ENCODE peak calls at places on chromosomes 5 and 9, in seven cellular contexts. One of them, this sample, is unnamed. For H3K4me1, the result is how much of the 10 kb centered on the place peaks cover.

GRCh38 chr9:131968632-131969031 is 111.0 kb downstream of the MED27 start:
- DNase-seq in suprapubic skin: no peak
- DNase-seq in endothelial cell of umbilical vein: no peak
- DNase-seq in GM23338: no peak
- DNase-seq in heart left ventricle: no peak
- DNase-seq in A549: no peak
- DNase-seq in body of pancreas: no peak
- DNase-seq in this sample: no peak

GRCh38 chr9:93086445-93087224 is 9.4 kb upstream of the CARD19 start:
- DNase-seq in body of pancreas: no peak
- DNase-seq in GM23338: no peak
- DNase-seq in endothelial cell of umbilical vein: no peak
- DNase-seq in suprapubic skin: peak
- DNase-seq in heart left ventricle: no peak
- DNase-seq in A549: no peak
- DNase-seq in this sample: no peak

GRCh38 chr9:121299467-121300282 is 31.7 kb downstream of the GSN start:
- DNase-seq in endothelial cell of umbilical vein: peak
- DNase-seq in suprapubic skin: peak
- DNase-seq in heart left ventricle: peak
- DNase-seq in GM23338: peak
- DNase-seq in body of pancreas: no peak
- DNase-seq in A549: no peak
- DNase-seq in this sample: peak

GRCh38 chr5:56588636-56589485 is 226.5 kb upstream of the MAP3K1 start:
- DNase-seq in suprapubic skin: peak
- DNase-seq in GM23338: peak
- DNase-seq in body of pancreas: peak
- DNase-seq in endothelial cell of umbilical vein: no peak
- DNase-seq in A549: no peak
- DNase-seq in heart left ventricle: peak
- DNase-seq in this sample: peak

GRCh38 chr5:141514330-141515111 is 25.6 kb downstream of the PCDHGC5 start:
- DNase-seq in GM23338: peak
- DNase-seq in suprapubic skin: no peak
- DNase-seq in A549: no peak
- DNase-seq in endothelial cell of umbilical vein: peak
- DNase-seq in body of pancreas: no peak
- DNase-seq in heart left ventricle: no peak
- DNase-seq in this sample: no peak

GRCh38 chr5:144427871-144428270 is 257.2 kb downstream of the KCTD16 start:
- DNase-seq in body of pancreas: no peak
- DNase-seq in suprapubic skin: no peak
- DNase-seq in GM23338: no peak
- DNase-seq in A549: no peak
- DNase-seq in endothelial cell of umbilical vein: no peak
- DNase-seq in heart left ventricle: no peak
- DNase-seq in this sample: no peak

GRCh38 chr5:38463634-38464521 is 92.6 kb downstream of the LIFR start:
- DNase-seq in GM23338: no peak
- DNase-seq in A549: peak
- DNase-seq in endothelial cell of umbilical vein: peak
- DNase-seq in body of pancreas: peak
- DNase-seq in heart left ventricle: no peak
- DNase-seq in suprapubic skin: no peak
- DNase-seq in this sample: no peak

GRCh38 chr5:157033071-157033583 is 25.8 kb downstream of the HAVCR1 start:
- DNase-seq in endothelial cell of umbilical vein: no peak
- DNase-seq in body of pancreas: no peak
- DNase-seq in A549: no peak
- DNase-seq in heart left ventricle: no peak
- DNase-seq in GM23338: no peak
- DNase-seq in suprapubic skin: no peak
- DNase-seq in this sample: no peak

GRCh38 chr9:35863583-35863982 is 6.6 kb downstream of the OR13J1 start:
- DNase-seq in suprapubic skin: no peak
- DNase-seq in endothelial cell of umbilical vein: no peak
- DNase-seq in GM23338: no peak
- DNase-seq in body of pancreas: no peak
- DNase-seq in heart left ventricle: no peak
- DNase-seq in A549: no peak
- DNase-seq in this sample: no peak

GRCh38 chr5:147892696-147893296 is 13.5 kb downstream of the C5orf46 start:
- DNase-seq in heart left ventricle: no peak
- DNase-seq in GM23338: peak
- DNase-seq in endothelial cell of umbilical vein: peak
- DNase-seq in A549: no peak
- DNase-seq in suprapubic skin: no peak
- DNase-seq in body of pancreas: peak
- DNase-seq in this sample: no peak

GRCh38 chr5:167072225-167072624 is 1219.2 kb upstream of the WWC1 start:
- DNase-seq in heart left ventricle: no peak
- DNase-seq in suprapubic skin: no peak
- DNase-seq in GM23338: no peak
- DNase-seq in endothelial cell of umbilical vein: no peak
- DNase-seq in A549: no peak
- DNase-seq in body of pancreas: no peak
- DNase-seq in this sample: no peak

GRCh38 chr9:72315510-72316287 is 49.3 kb downstream of the ZFAND5 start:
- DNase-seq in suprapubic skin: peak
- DNase-seq in heart left ventricle: no peak
- DNase-seq in endothelial cell of umbilical vein: no peak
- DNase-seq in GM23338: peak
- DNase-seq in A549: peak
- DNase-seq in body of pancreas: peak
- DNase-seq in this sample: no peak

DNA sequence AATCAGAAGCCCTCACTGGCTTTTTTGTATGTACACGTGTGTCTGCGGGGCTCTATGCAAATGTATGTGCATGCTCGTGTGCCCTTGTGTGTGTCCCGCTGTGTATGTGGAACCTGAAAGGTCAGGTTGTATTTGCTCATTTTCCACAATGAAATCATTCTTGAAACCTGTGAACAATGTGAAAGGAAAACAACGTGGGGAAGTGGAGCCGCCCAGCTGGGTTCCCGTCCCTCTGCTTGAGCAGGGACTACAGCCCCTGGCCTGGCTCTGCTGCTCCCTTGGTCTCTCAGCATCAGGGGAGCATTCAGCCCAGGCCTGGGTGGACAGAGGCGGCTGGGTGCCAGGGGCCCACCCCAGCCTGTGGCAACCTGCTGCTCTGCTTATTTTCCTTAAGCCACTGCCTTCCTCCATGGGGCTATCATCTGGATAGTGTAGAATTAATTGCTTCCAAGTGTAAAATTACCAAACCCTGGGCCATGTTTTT is 3.0 kb downstream of the ECSCR start:
- DNase-seq in A549: no peak
- DNase-seq in suprapubic skin: no peak
- DNase-seq in heart left ventricle: peak
- DNase-seq in body of pancreas: no peak
- DNase-seq in GM23338: no peak
- DNase-seq in endothelial cell of umbilical vein: peak
- DNase-seq in this sample: peak
- H3K27ac ChIP-seq in A549: no peak
- H3K27ac ChIP-seq in suprapubic skin: peak
- H3K27ac ChIP-seq in heart left ventricle: peak
- H3K27ac ChIP-seq in body of pancreas: no peak
- H3K27ac ChIP-seq in GM23338: no peak
- H3K27ac ChIP-seq in endothelial cell of umbilical vein: peak
- H3K27ac ChIP-seq in this sample: peak

DNA sequence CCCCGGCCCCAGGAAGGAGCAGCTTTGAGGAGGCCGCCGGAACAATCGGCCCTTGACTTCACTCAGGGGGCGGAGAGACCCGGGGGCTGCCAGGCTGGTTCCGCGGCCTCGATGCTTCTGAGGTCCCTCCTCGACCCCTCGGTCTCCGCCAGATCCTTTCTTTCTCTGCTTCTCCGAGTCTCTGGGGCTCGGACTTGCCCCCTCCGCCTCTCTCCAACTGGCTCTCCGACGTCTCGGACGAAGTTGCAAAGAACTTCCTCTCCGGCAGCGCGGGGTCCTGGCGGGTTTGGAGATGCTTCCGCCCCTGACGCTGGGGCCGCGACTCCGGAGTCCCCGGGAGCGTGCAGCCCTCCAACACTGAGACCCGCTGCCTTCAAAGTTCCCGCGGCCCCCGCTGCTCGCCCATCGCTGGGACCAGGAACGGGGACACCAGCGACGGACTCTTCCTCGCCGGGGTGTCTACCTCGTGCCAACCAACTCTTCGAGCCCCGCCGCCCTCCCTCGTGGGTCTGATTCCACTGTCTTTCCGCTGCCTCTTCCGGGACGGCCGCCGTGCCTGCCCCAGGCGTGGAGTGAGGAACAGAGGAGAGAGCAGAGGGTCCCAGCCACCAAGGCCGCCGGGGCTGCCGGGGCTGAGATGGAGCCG is 7.0 kb downstream of the PAX5 start:
- DNase-seq in endothelial cell of umbilical vein: no peak
- DNase-seq in heart left ventricle: peak
- DNase-seq in suprapubic skin: no peak
- DNase-seq in GM23338: peak
- DNase-seq in body of pancreas: no peak
- DNase-seq in A549: no peak
- DNase-seq in this sample: no peak
- H3K4me3 ChIP-seq in endothelial cell of umbilical vein: no peak
- H3K4me3 ChIP-seq in heart left ventricle: peak
- H3K4me3 ChIP-seq in suprapubic skin: peak
- H3K4me3 ChIP-seq in GM23338: peak
- H3K4me3 ChIP-seq in body of pancreas: peak
- H3K4me3 ChIP-seq in A549: peak
- H3K4me3 ChIP-seq in this sample: no peak

GRCh38 chr9:134365791-134366222 is 39.6 kb downstream of the RXRA start:
- DNase-seq in GM23338: peak
- DNase-seq in body of pancreas: no peak
- DNase-seq in endothelial cell of umbilical vein: no peak
- DNase-seq in suprapubic skin: peak
- DNase-seq in A549: peak
- DNase-seq in heart left ventricle: peak
- DNase-seq in this sample: peak

GRCh38 chr9:134366223-134367031 is 40.2 kb downstream of the RXRA start:
- DNase-seq in heart left ventricle: peak
- DNase-seq in GM23338: no peak
- DNase-seq in A549: peak
- DNase-seq in endothelial cell of umbilical vein: peak
- DNase-seq in body of pancreas: peak
- DNase-seq in suprapubic skin: peak
- DNase-seq in this sample: peak

GRCh38 chr9:134368571-134368970 is 42.3 kb downstream of the RXRA start:
- DNase-seq in heart left ventricle: no peak
- DNase-seq in A549: no peak
- DNase-seq in endothelial cell of umbilical vein: no peak
- DNase-seq in suprapubic skin: no peak
- DNase-seq in GM23338: no peak
- DNase-seq in body of pancreas: no peak
- DNase-seq in this sample: no peak

GRCh38 chr9:134367796-134368490 is 41.7 kb downstream of the RXRA start:
- DNase-seq in suprapubic skin: no peak
- DNase-seq in endothelial cell of umbilical vein: no peak
- DNase-seq in heart left ventricle: no peak
- DNase-seq in GM23338: no peak
- DNase-seq in body of pancreas: peak
- DNase-seq in A549: no peak
- DNase-seq in this sample: no peak

GRCh38 chr9:134367061-134367460 is 40.8 kb downstream of the RXRA start:
- DNase-seq in GM23338: no peak
- DNase-seq in endothelial cell of umbilical vein: no peak
- DNase-seq in suprapubic skin: no peak
- DNase-seq in A549: no peak
- DNase-seq in heart left ventricle: no peak
- DNase-seq in body of pancreas: no peak
- DNase-seq in this sample: no peak
- H3K4me1 ChIP-seq in GM23338: under half
- H3K4me1 ChIP-seq in endothelial cell of umbilical vein: under half
- H3K4me1 ChIP-seq in suprapubic skin: half or more
- H3K4me1 ChIP-seq in A549: under half
- H3K4me1 ChIP-seq in heart left ventricle: half or more
- H3K4me1 ChIP-seq in body of pancreas: half or more
- H3K4me1 ChIP-seq in this sample: half or more

GRCh38 chr5:111072949-111073682 is 1.6 kb downstream of the TSLP start:
- DNase-seq in heart left ventricle: peak
- DNase-seq in suprapubic skin: peak
- DNase-seq in GM23338: peak
- DNase-seq in A549: no peak
- DNase-seq in body of pancreas: peak
- DNase-seq in endothelial cell of umbilical vein: no peak
- DNase-seq in this sample: peak
- H3K27ac ChIP-seq in heart left ventricle: peak
- H3K27ac ChIP-seq in suprapubic skin: no peak
- H3K27ac ChIP-seq in GM23338: no peak
- H3K27ac ChIP-seq in A549: no peak
- H3K27ac ChIP-seq in body of pancreas: no peak
- H3K27ac ChIP-seq in endothelial cell of umbilical vein: no peak
- H3K27ac ChIP-seq in this sample: no peak

DNA sequence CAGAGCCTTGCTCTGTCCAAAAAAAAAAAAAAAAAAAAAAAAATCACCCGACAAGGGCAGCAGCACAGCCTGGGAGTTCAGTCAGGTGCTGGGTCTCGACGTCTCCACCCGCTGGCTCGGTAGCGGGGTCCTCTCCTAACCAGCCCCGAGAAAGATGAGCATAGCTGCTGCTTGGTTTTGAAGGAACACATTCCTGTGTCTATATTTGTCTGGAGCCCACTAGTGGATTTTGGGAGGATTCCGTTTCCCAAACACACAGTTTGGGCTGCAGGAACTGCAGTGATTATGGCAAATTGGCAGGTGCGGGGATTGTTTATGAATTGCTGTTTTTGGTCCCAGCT is 1.2 kb downstream of the OTULINL start:
- DNase-seq in A549: no peak
- DNase-seq in heart left ventricle: no peak
- DNase-seq in GM23338: no peak
- DNase-seq in body of pancreas: peak
- DNase-seq in endothelial cell of umbilical vein: no peak
- DNase-seq in suprapubic skin: no peak
- DNase-seq in this sample: no peak
- H3K4me3 ChIP-seq in A549: peak
- H3K4me3 ChIP-seq in heart left ventricle: peak
- H3K4me3 ChIP-seq in GM23338: peak
- H3K4me3 ChIP-seq in body of pancreas: peak
- H3K4me3 ChIP-seq in endothelial cell of umbilical vein: no peak
- H3K4me3 ChIP-seq in suprapubic skin: peak
- H3K4me3 ChIP-seq in this sample: peak

DNA sequence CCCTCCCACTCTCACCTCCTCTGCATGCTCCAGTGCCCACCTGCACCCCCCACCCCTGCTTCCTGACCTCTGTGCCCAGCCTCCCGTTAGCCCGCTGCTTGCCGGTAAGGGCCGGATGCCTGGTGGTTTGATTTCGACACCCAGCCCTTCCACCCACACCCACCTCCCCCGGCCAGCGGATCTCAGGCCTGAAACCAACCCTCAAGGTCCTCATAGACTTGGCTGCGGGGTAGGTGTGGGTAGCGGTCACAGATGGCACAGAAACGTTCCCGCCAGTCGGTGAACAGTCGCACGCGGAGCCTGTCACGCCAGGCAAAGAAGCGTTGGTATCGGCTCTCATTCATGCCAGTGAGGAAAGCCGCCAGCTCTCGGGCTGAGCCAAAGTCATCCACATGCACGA is 1.4 kb downstream of the FUT7 start:
- DNase-seq in body of pancreas: no peak
- DNase-seq in suprapubic skin: no peak
- DNase-seq in A549: no peak
- DNase-seq in heart left ventricle: no peak
- DNase-seq in endothelial cell of umbilical vein: no peak
- DNase-seq in GM23338: no peak
- DNase-seq in this sample: no peak
- H3K4me1 ChIP-seq in body of pancreas: under half
- H3K4me1 ChIP-seq in suprapubic skin: half or more
- H3K4me1 ChIP-seq in A549: under half
- H3K4me1 ChIP-seq in heart left ventricle: half or more
- H3K4me1 ChIP-seq in endothelial cell of umbilical vein: under half
- H3K4me1 ChIP-seq in GM23338: under half
- H3K4me1 ChIP-seq in this sample: under half